ENCODE peak calls at places on chromosomes 3 and 15, in five cellular contexts. O is GM23338, J is AG04450, P is B cell, X is adrenal gland. R is an unnamed sample.

GRCh38 chr3:160133757-160134156 is 91.5 kb upstream of the C3orf80 start:
- DNase-seq in J (no peak), X (no peak), P (no peak), O (peak; percentile 70), R (no peak)

GRCh38 chr15:35170216-35170615 is 85.1 kb upstream of the NANOGP8 start:
- DNase-seq in J (peak; percentile 21), X (no peak), P (no peak), O (no peak), R (no peak)

GRCh38 chr15:36808401-36809160 is 229.2 kb downstream of the CDIN1 start:
- DNase-seq in J (no peak), X (peak; percentile 59), P (no peak), O (no peak), R (no peak)

GRCh38 chr3:194809382-194809781 is 123.7 kb downstream of the FAM43A start:
- DNase-seq in J (no peak), X (peak; percentile 74), O (no peak), P (no peak), R (no peak)

GRCh38 chr15:23035964-23036566 is 3.3 kb downstream of the TUBGCP5 start:
- DNase-seq in P (peak; percentile 52), J (no peak), O (peak; percentile 87), X (peak; percentile 62), R (no peak)

GRCh38 chr3:99509224-99509623 is 129.2 kb upstream of the COL8A1 start:
- DNase-seq in O (no peak), X (no peak), J (peak; percentile 82), P (no peak), R (no peak)

GRCh38 chr3:52047295-52047960 is 8.9 kb downstream of the DUSP7 start:
- DNase-seq in P (no peak), O (no peak), J (no peak), X (no peak), R (no peak)

GRCh38 chr3:16289144-16289889 is 24.3 kb downstream of the OXNAD1 start:
- DNase-seq in X (no peak), O (no peak), P (no peak), J (no peak), R (no peak)

GRCh38 chr3:193350744-193351143 is 27.8 kb downstream of the ATP13A5 start:
- DNase-seq in J (no peak), P (no peak), X (no peak), O (no peak), R (no peak)

GRCh38 chr3:193346259-193346658 is 32.3 kb downstream of the ATP13A5 start:
- DNase-seq in P (no peak), X (no peak), O (peak; percentile 49), J (no peak), R (no peak)

GRCh38 chr3:193348686-193349085 is 29.9 kb downstream of the ATP13A5 start:
- DNase-seq in P (no peak), O (peak; percentile 21), J (no peak), X (no peak), R (no peak)

GRCh38 chr3:193345431-193345830 is 33.1 kb downstream of the ATP13A5 start:
- DNase-seq in X (no peak), P (no peak), O (no peak), J (no peak), R (no peak)

DNA sequence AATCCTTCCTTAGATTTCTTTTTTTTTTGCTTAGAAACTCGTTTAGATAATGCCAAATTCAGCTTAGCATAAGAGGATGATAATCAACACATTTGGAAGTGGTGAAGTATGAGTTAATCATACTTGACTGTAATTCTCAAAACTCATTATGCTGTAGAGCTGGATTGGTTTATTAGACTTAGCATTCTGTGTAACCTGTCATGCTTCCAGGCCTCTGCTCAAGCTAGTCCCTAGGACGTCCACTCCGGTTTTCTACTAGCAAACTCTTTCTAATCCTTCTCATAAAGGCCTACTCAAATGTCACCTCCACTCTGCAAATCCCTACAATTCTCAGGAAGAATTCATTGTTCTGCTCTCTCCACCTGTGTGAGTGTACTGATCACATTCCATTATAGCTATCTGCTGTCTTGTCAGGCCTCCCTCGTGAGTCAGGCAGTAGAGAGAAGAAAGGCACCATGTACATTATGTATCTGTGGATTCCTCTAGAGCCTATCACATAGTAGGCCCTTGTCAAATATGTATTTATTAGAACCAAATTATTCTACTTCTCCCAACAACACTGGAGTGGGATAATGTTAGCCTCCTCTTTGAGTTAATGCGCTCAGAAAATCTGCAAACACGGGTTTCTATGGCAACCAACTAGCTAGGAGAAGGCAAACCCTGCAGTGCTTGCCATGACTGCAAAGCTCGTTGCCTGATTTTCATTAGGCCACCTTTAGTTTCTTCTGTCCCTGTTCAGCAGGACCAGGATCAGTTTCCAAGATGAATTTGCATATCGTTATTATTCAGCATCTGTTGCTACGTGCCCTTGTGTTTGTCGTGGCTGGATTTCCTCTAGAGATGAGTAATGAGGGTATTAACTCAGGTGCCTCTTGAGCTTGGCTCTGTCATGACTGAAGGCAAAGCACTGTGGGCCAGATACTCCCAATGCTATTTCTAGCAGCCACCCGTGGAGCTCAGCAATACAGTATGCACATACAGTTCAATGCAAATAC is 30.7 kb downstream of the ATP13A5 start:
- DNase-seq in X (no peak), P (no peak), J (no peak), O (peak; percentile 73), R (no peak)
- TF ChIP-seq CTCF in X (no peak), P (no peak), J (no peak), O (no peak), R (no peak)

GRCh38 chr3:158789592-158789991 is 12.3 kb upstream of the MFSD1 start:
- DNase-seq in P (no peak), X (peak; percentile 74), O (no peak), J (no peak), R (no peak)
- TF ChIP-seq CTCF in P (no peak), X (no peak), O (peak; percentile 52), J (peak; percentile 58), R (no peak)

GRCh38 chr3:165624761-165625160 is 212.5 kb downstream of the BCHE start:
- DNase-seq in J (no peak), X (no peak), O (peak; percentile 35), P (no peak), R (no peak)
- TF ChIP-seq CTCF in J (peak; percentile 81), X (no peak), O (peak; percentile 62), P (no peak), R (no peak)

GRCh38 chr3:130894130-130894872 is 417 bp downstream of the ATP2C1 start:
- DNase-seq in J (no peak), O (peak; percentile 61), X (peak; percentile 68), P (peak; percentile 67), R (no peak)
- TF ChIP-seq CTCF in J (no peak), O (peak; percentile 18), X (no peak), P (no peak), R (no peak)

DNA sequence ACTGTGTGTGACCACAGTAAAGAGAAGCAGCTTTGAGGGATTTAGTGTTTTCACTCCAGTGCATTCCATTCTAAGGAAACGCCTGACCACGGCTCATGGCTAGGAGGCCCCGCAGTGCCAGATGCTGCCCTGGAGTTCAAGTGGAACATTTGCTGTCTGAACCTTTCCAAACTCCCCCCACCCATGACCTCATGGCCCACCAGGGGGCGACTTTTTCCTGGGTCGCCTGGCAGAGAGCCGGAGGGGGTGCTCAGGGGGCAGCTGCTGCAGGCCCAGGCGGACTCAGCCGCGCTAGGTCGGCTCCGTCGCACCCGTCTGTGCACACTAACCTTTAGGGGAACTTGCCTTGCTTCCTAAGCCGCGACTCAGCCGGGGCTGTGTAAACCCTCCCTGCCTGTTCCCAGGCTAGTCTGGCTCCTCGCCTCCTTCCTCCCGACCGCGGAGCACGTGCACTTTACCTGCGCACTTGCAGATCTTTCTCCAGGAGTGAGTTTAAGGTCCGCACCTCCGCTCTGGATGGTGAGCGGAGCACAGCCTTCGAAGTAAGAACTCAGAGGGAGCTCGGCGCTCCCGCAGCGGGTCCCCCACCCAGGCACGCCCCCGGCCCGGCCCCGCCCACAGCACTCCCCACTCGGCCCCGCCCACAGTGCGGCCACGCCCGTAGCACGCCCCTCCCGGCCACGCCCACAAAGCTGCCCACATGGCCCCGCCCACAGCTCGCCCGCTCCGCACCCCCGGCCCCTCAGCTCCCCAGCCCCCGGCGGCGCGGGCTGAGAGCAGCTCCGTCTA is at the start of gene OCA2:
- DNase-seq in X (peak; percentile 56), O (peak; percentile 92), J (no peak), P (peak; percentile 71), R (no peak)
- TF ChIP-seq CTCF in X (no peak), O (peak; percentile 57), J (peak; percentile 36), P (peak; percentile 37), R (no peak)

DNA sequence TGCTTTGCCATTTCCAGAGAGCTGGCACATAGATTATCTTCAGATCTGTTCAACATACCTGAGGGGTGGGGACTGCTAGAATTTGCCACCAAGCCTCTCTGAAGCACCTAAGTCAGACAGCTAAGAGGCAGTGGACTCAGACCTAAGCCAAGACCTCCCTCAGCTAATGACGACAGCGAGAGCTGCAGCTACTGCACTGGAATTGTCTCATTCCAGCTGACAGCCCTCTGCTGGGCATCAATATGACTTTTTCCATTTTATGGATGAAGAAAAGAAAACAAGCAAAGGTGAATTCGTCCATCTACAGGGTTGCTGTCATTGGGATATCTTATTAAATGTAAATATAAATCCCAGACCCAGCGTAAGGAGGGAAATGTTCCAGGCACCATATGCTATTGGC is 85.3 kb upstream of the LRTM1 start:
- DNase-seq in P (no peak), O (peak; percentile 17), X (no peak), J (no peak), R (no peak)
- TF ChIP-seq CTCF in P (no peak), O (peak; percentile 14), X (no peak), J (peak; percentile 41), R (no peak)

DNA sequence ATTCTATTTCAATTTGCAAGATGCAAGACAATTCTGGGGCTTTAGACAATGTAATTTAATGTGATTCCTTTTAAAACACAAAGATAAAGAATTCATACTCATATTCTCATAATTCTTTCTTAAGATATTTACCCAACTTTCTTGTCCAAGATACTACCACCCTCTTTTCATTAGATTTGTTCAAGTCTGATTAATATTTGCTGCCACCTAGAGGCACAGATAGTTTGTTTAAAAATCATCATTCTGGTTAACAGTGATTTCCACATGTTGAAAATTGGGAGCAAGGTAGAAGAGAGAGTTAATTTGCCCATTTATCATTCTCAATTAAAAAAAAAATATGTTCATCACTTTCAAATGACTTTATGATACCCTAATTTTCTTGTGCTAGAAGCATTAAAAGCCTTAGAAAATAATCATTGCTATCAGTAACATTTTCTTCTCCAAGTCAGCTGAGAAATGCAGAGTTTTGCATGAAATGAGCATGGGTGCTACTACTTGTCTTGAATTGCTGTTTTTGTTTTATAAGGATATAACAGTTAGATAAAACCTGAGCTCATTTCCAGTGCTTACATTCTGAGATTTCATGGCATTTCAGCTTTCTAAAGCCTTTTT is 11.6 kb downstream of the TAMM41 start:
- DNase-seq in X (no peak), O (peak; percentile 53), J (no peak), P (no peak), R (no peak)
- TF ChIP-seq CTCF in X (peak; percentile 24), O (peak; percentile 50), J (peak; percentile 56), P (peak; percentile 50), R (no peak)